ENCODE peak calls at places on chromosomes 12 and 14, in ten cellular contexts. F is HCT116; L is prostate gland; V is mesendoderm; P is IMR-90; U is CD8-positive, alpha-beta T cell; Y is coronary artery; T is esophagus squamous epithelium; J is A673; M is A549. Z is an unnamed sample.

GRCh38 chr12:114123108-114123507 is 157.0 kb upstream of the RBM19 start:
- DNase-seq in M (no peak), V (peak), P (no peak), J (no peak), F (no peak), L (no peak), T (no peak), Y (no peak), U (no peak), Z (no peak)

GRCh38 chr14:95290769-95291440 is 28.8 kb downstream of the CLMN start:
- DNase-seq in L (peak), U (no peak), T (no peak), V (peak), M (no peak), F (no peak), P (no peak), Y (peak), J (peak), Z (peak)

GRCh38 chr12:123931686-123932321 is 40.8 kb downstream of the CCDC92 start:
- DNase-seq in J (no peak), M (no peak), L (no peak), T (no peak), U (peak), Y (no peak), P (no peak), V (no peak), F (no peak), Z (no peak)

GRCh38 chr14:89996963-89997362 is 41.2 kb downstream of the TDP1 start:
- DNase-seq in P (no peak), L (no peak), U (no peak), F (no peak), M (no peak), J (no peak), Y (no peak), V (no peak), T (no peak), Z (no peak)

GRCh38 chr12:22332191-22332590 is 2.3 kb downstream of the ST8SIA1 start:
- DNase-seq in T (no peak), F (no peak), V (no peak), J (no peak), P (no peak), M (no peak), Y (no peak), L (no peak), U (no peak), Z (no peak)

GRCh38 chr12:42086021-42086420 is 58.7 kb downstream of the GXYLT1 start:
- DNase-seq in P (peak), U (no peak), L (no peak), T (no peak), M (no peak), F (no peak), J (peak), V (no peak), Y (no peak), Z (no peak)

GRCh38 chr12:127480775-127481314 is 786.1 kb upstream of the TMEM132C start:
- DNase-seq in J (no peak), L (no peak), M (no peak), Y (no peak), F (no peak), V (no peak), T (no peak), P (no peak), U (no peak), Z (no peak)

GRCh38 chr12:46221255-46222128 is 47.4 kb downstream of the SLC38A1 start:
- DNase-seq in J (peak), L (no peak), Y (no peak), M (no peak), P (peak), V (peak), F (no peak), U (no peak), T (no peak), Z (no peak)

GRCh38 chr12:106645074-106645421 is 62.2 kb downstream of the RFX4 start:
- DNase-seq in U (no peak), Y (no peak), F (no peak), J (peak), P (no peak), T (no peak), V (no peak), L (peak), M (no peak), Z (peak)

GRCh38 chr14:52949711-52950409 is 990 bp downstream of the FERMT2 start:
- DNase-seq in U (no peak), Y (no peak), V (no peak), F (no peak), T (no peak), L (peak), P (peak), J (peak), M (peak), Z (peak)

GRCh38 chr14:68257969-68258368 is 438.4 kb downstream of the RAD51B start:
- DNase-seq in Y (no peak), M (no peak), U (no peak), T (no peak), J (no peak), V (no peak), P (no peak), L (no peak), F (no peak), Z (no peak)

GRCh38 chr14:68262567-68262966 is 443.0 kb downstream of the RAD51B start:
- DNase-seq in P (no peak), F (no peak), V (no peak), Y (no peak), L (no peak), U (no peak), T (no peak), J (no peak), M (no peak), Z (no peak)

GRCh38 chr14:68260121-68260520 is 440.5 kb downstream of the RAD51B start:
- DNase-seq in F (no peak), M (no peak), P (no peak), V (peak), T (no peak), J (no peak), U (no peak), Y (no peak), L (no peak), Z (no peak)

GRCh38 chr14:68263563-68264350 is 444.2 kb downstream of the RAD51B start:
- DNase-seq in Y (no peak), P (peak), U (no peak), M (no peak), T (no peak), L (no peak), J (peak), F (no peak), V (no peak), Z (no peak)

DNA sequence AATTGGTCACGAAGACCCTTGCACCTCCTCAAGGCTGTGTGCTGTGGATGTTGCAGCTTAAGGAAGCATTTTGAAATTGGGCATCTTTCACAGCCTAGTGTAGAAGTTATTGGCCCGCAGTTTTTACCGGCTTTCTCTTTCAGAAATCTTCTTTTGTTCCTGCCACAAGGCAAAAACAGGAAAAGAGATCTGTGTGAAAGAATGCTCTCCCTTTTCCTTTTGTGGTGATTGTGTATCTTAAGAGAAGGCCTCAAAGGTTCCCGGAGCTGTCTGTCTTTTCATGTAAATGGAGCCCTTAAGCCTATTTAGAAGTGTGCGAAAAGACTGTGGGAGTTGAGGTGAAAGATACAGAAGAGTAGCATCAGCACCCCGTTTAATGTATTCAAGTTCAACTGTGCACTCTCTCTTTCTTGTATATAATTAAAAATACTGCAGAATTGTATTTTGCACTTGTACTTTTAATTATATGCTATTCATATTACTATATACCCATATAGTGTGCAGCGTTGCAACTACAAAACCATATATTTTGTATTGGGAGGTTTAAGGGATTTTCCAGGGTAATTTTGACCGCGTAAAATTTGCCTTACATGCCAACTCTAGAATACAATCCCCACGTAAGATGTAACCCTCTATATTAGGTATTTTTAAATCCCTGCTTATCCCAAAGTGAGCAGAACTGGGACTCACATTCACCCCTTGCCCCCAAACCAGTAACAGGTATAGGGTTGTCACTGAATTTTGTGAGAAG is 441.7 kb downstream of the RAD51B start:
- DNase-seq in Y (no peak), M (no peak), P (no peak), F (no peak), V (peak), T (no peak), U (no peak), L (no peak), J (no peak), Z (no peak)
- H3K27ac ChIP-seq in Y (no peak), M (no peak), P (no peak), F (no peak), V (peak), T (no peak), U (no peak), L (no peak), J (no peak), Z (no peak)

GRCh38 chr12:111297703-111298426 is 71.0 kb downstream of the PHETA1 start:
- DNase-seq in M (no peak), J (no peak), L (no peak), T (no peak), U (no peak), F (no peak), V (peak), Y (no peak), P (no peak), Z (no peak)
- H3K27ac ChIP-seq in M (no peak), J (no peak), L (no peak), T (no peak), U (no peak), F (no peak), V (no peak), Y (no peak), P (no peak), Z (no peak)

GRCh38 chr14:75803768-75804167 is 142.7 kb downstream of the TTLL5 start:
- DNase-seq in T (no peak), Y (no peak), L (no peak), V (peak), U (no peak), P (no peak), M (no peak), J (no peak), F (no peak), Z (no peak)

GRCh38 chr14:75805646-75806045 is 144.6 kb downstream of the TTLL5 start:
- DNase-seq in M (no peak), U (no peak), Y (no peak), V (no peak), T (no peak), L (no peak), J (no peak), F (no peak), P (no peak), Z (no peak)

GRCh38 chr14:75811136-75811839 is 150.2 kb downstream of the TTLL5 start:
- DNase-seq in Y (no peak), U (no peak), V (no peak), F (no peak), T (no peak), L (no peak), P (no peak), M (no peak), J (no peak), Z (no peak)

GRCh38 chr14:75804570-75805275 is 143.7 kb downstream of the TTLL5 start:
- DNase-seq in V (no peak), F (no peak), P (no peak), M (no peak), Y (no peak), J (no peak), T (no peak), L (no peak), U (no peak), Z (no peak)

DNA sequence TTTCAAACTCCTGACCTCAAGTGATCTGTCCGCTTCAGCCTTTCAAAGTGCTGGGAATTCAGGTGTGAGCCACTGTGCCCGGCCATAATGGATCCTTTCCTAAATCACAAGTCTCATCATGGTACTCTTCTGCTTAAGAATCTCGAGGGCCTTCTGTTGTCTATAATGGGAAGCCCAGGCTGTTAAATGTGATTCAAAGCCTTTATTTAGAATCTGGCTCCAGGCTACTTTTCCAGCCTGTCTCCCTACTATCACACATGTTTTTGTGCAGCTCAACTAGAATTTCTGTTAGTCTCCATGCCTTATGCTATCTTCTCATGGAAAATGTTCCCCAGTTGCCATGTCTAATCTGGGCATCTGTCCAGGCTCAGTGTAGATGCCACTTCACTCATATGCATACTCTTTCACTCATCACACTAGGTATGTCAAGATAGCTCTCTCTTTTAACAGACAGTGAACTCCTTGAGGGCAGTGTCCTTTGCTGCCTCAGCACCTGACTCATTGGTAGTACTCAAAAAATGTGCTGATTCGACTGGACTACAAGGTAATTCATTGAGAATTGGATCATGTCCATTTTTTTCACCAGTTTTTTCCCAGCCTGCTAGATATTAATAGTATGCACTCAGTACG is 145.3 kb downstream of the TTLL5 start:
- DNase-seq in J (no peak), F (no peak), M (no peak), T (no peak), Y (no peak), P (no peak), L (no peak), U (no peak), V (no peak), Z (no peak)
- H3K27ac ChIP-seq in J (no peak), F (no peak), M (no peak), T (no peak), Y (peak), P (no peak), L (no peak), U (no peak), V (no peak), Z (no peak)

GRCh38 chr14:97414718-97415098 is 617.5 kb downstream of the VRK1 start:
- DNase-seq in F (no peak), V (no peak), U (no peak), Y (no peak), P (no peak), L (no peak), J (no peak), M (no peak), T (no peak), Z (no peak)
- H3K27ac ChIP-seq in F (no peak), V (no peak), U (no peak), Y (no peak), P (no peak), L (no peak), J (peak), M (no peak), T (no peak), Z (no peak)

GRCh38 chr12:91627225-91627624 is 444.6 kb upstream of the DCN start:
- DNase-seq in T (no peak), L (no peak), V (no peak), P (no peak), M (no peak), J (no peak), Y (no peak), F (no peak), U (no peak), Z (no peak)
- H3K27ac ChIP-seq in T (no peak), L (no peak), V (no peak), P (no peak), M (no peak), J (no peak), Y (no peak), F (no peak), U (no peak), Z (no peak)

Z was measured in body of pancreas.